ENCODE peak calls at places on chromosomes 4 and X, in four cellular contexts. J is HL-60, Y is K562, O is GM12878. Q is an unnamed sample.

GRCh38 chrX:115713465-115713864 is 152.5 kb downstream of the PLS3 start:
- DNase-seq in J (no peak), Y (no peak), O (no peak), Q (no peak)

GRCh38 chr4:35025152-35025834 is 1219.0 kb downstream of the ARAP2 start:
- DNase-seq in J (no peak), Y (no peak), O (no peak), Q (no peak)

GRCh38 chr4:18404642-18405041 is 383.1 kb upstream of the LCORL start:
- DNase-seq in J (no peak), Y (no peak), O (no peak), Q (no peak)

GRCh38 chr4:33715996-33716395 is 2528.3 kb downstream of the ARAP2 start:
- DNase-seq in J (no peak), Y (no peak), O (no peak), Q (no peak)

GRCh38 chr4:122577808-122578781 is 42.8 kb downstream of the IL21 start:
- DNase-seq in J (no peak), Y (peak), O (no peak), Q (no peak)

GRCh38 chrX:153063315-153063714 is 7.0 kb downstream of the PNMA3 start:
- DNase-seq in J (no peak), Y (no peak), O (no peak), Q (no peak)

GRCh38 chrX:136755411-136755810 is 25.3 kb downstream of the ARHGEF6 start:
- DNase-seq in J (no peak), Y (no peak), O (no peak), Q (no peak)

GRCh38 chrX:105882581-105883275 is 60.4 kb downstream of the NRK start:
- DNase-seq in J (no peak), Y (no peak), O (no peak), Q (no peak)

GRCh38 chr4:185275501-185275900 is 66.1 kb downstream of the SNX25 start:
- DNase-seq in J (no peak), Y (no peak), O (no peak), Q (no peak)

GRCh38 chr4:145061325-145061920 is 36.6 kb downstream of the ANAPC10 start:
- DNase-seq in J (no peak), Y (no peak), O (no peak), Q (no peak)

GRCh38 chrX:70444326-70445196 is at the start of gene DLG3:
- DNase-seq in J (no peak), Y (peak), O (no peak), Q (no peak)

GRCh38 chrX:110123331-110123782 is 120.4 kb downstream of the TMEM164 start:
- DNase-seq in J (no peak), Y (no peak), O (no peak), Q (no peak)

GRCh38 chrX:115054876-115055275 is 37.5 kb upstream of the IL13RA2 start:
- DNase-seq in J (no peak), Y (no peak), O (no peak), Q (no peak)

GRCh38 chr4:151665022-151665421 is 95.8 kb downstream of the GATB start:
- DNase-seq in J (no peak), Y (no peak), O (no peak), Q (no peak)

GRCh38 chrX:868248-868647 is 237.7 kb downstream of the SHOX start:
- DNase-seq in J (no peak), Y (no peak), O (no peak), Q (no peak)

GRCh38 chr4:41713768-41714167 is 34.8 kb downstream of the PHOX2B start:
- DNase-seq in J (no peak), Y (no peak), O (no peak), Q (no peak)

GRCh38 chr4:75686346-75686745 is 13.1 kb upstream of the G3BP2 start:
- DNase-seq in J (no peak), Y (no peak), O (no peak), Q (no peak)

GRCh38 chr4:79982587-79983327 is 90.3 kb downstream of the ANTXR2 start:
- DNase-seq in J (no peak), Y (no peak), O (no peak), Q (no peak)

GRCh38 chrX:15675490-15675921 is 10.9 kb upstream of the CLTRN start:
- DNase-seq in J (peak), Y (peak), O (no peak), Q (peak)

GRCh38 chr4:8404791-8405515 is 35.6 kb downstream of the ACOX3 start:
- DNase-seq in J (no peak), Y (no peak), O (no peak), Q (no peak)

GRCh38 chr4:16196482-16197393 is 29.5 kb downstream of the TAPT1 start:
- DNase-seq in J (no peak), Y (no peak), O (peak), Q (no peak)

GRCh38 chr4:77854431-77855111 is 8.1 kb upstream of the MRPL1 start:
- DNase-seq in J (no peak), Y (no peak), O (no peak), Q (no peak)

GRCh38 chrX:123745511-123745910 is 12.7 kb upstream of the THOC2 start:
- DNase-seq in J (no peak), Y (no peak), O (no peak), Q (no peak)
- TF ChIP-seq POLR2AphosphoS5 in J (no peak), Y (no peak), O (no peak), Q (no peak)

DNA sequence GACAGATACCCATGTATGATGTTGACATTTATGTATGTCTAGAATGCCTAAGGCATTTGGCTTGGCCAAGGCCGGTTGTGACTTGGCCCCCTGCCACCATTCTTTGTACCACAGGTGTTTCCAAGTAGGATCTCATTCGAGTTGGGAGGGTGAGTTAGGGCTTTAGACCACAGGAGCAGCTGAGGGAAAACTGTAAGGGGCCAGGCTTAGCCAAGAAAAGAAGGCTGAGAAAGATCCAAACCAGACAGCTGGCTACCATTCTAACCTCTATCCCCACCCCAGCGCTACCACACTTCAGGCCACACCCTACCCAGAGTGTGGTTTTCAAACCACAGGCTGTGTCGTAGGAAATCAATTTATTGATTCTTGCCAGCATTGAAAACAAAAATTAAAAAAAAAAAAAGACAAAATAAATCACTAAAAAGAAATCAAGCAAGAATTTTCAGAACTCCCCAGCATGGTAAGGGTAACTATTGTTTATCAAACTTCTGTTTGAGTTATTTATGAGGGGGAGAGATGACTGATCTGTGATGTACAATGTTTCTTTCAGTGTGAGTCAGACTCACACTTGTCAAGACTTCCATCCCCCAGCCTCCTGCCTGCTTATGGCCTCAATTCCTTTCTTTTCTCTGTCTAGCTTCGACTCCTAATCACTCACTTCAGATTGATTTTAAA is 9.9 kb downstream of the TMSB4X start:
- DNase-seq in J (no peak), Y (peak), O (no peak), Q (no peak)
- TF ChIP-seq SPI1 in J (no peak), Y (no peak), O (no peak), Q (no peak)

GRCh38 chr4:183097251-183098079 is 1.6 kb upstream of the WWC2 start:
- DNase-seq in J (no peak), Y (no peak), O (no peak), Q (no peak)
- TF ChIP-seq POLR2AphosphoS5 in J (no peak), Y (no peak), O (no peak), Q (no peak)

GRCh38 chr4:82360298-82361177 is 13.3 kb downstream of the HNRNPD start:
- DNase-seq in J (no peak), Y (peak), O (no peak), Q (no peak)
- TF ChIP-seq SPI1 in J (peak), Y (no peak), O (peak), Q (no peak)

GRCh38 chrX:73847991-73848390 is 285.0 kb downstream of the CHIC1 start:
- DNase-seq in J (no peak), Y (no peak), O (no peak), Q (no peak)

GRCh38 chrX:73849054-73849453 is 286.1 kb downstream of the CHIC1 start:
- DNase-seq in J (no peak), Y (no peak), O (no peak), Q (no peak)

GRCh38 chrX:73852022-73852421 is 289.0 kb downstream of the CHIC1 start:
- DNase-seq in J (no peak), Y (no peak), O (no peak), Q (no peak)

GRCh38 chrX:73850124-73851013 is 287.4 kb downstream of the CHIC1 start:
- DNase-seq in J (no peak), Y (peak), O (peak), Q (peak)

GRCh38 chrX:73851014-73852009 is 288.3 kb downstream of the CHIC1 start:
- DNase-seq in J (no peak), Y (peak), O (peak), Q (no peak)
- TF ChIP-seq POLR2AphosphoS5 in J (no peak), Y (no peak), O (peak), Q (no peak)

GRCh38 chrX:156000361-156000926 is 2.9 kb downstream of the IL9R start:
- DNase-seq in J (no peak), Y (peak), O (no peak), Q (no peak)
- TF ChIP-seq SPI1 in J (no peak), Y (no peak), O (no peak), Q (no peak)

GRCh38 chr4:26860157-26860921 is at the start of gene STIM2:
- DNase-seq in J (peak), Y (peak), O (peak), Q (peak)
- TF ChIP-seq POLR2AphosphoS5 in J (peak), Y (peak), O (peak), Q (peak)

GRCh38 chr4:61996943-61997342 is 796.8 kb downstream of the ADGRL3 start:
- DNase-seq in J (no peak), Y (no peak), O (no peak), Q (no peak)

GRCh38 chr4:61992351-61992750 is 792.2 kb downstream of the ADGRL3 start:
- DNase-seq in J (no peak), Y (no peak), O (no peak), Q (no peak)

GRCh38 chr4:61997813-61998212 is 797.7 kb downstream of the ADGRL3 start:
- DNase-seq in J (no peak), Y (no peak), O (no peak), Q (no peak)

GRCh38 chr4:61995717-61996337 is 795.7 kb downstream of the ADGRL3 start:
- DNase-seq in J (no peak), Y (no peak), O (no peak), Q (no peak)

GRCh38 chr4:61994036-61994435 is 793.9 kb downstream of the ADGRL3 start:
- DNase-seq in J (no peak), Y (no peak), O (no peak), Q (no peak)
- TF ChIP-seq SPI1 in J (no peak), Y (no peak), O (no peak), Q (no peak)

Q was measured in GM12891.